ENCODE peak calls at places on chromosomes 12 and 14, in eight cellular contexts. F is breast epithelium; R is astrocyte; Y is bronchial epithelial cell; A is CD8-positive, alpha-beta T cell; N is uterus; W is Peyer's patch; B is neural progenitor cell. S is an unnamed sample.

GRCh38 chr12:94762259-94762942 is 112.0 kb upstream of the TMCC3 start:
- DNase-seq in F (no peak), R (no peak), Y (peak), A (no peak), N (no peak), W (no peak), B (no peak), S (no peak)

GRCh38 chr14:52694761-52695480 is 437 bp downstream of the ERO1A start:
- DNase-seq in F (no peak), R (peak), Y (peak), A (peak), N (no peak), W (peak), B (peak), S (no peak)

GRCh38 chr12:2752676-2753371 is 41.9 kb upstream of the FKBP4 start:
- DNase-seq in F (peak), R (peak), Y (peak), A (peak), N (peak), W (peak), B (peak), S (peak)

GRCh38 chr12:50246873-50247612 is 36.3 kb downstream of the LIMA1 start:
- DNase-seq in F (no peak), R (peak), Y (peak), A (no peak), N (peak), W (peak), B (no peak), S (peak)

GRCh38 chr12:58204086-58204485 is 262.7 kb downstream of the ATP23 start:
- DNase-seq in F (no peak), R (peak), Y (no peak), A (no peak), N (no peak), W (no peak), B (no peak), S (no peak)

GRCh38 chr12:72510772-72511171 is 238.6 kb downstream of the TRHDE start:
- DNase-seq in F (no peak), R (no peak), Y (no peak), A (no peak), N (no peak), W (no peak), B (no peak), S (no peak)

GRCh38 chr12:57242691-57243454 is 8.1 kb downstream of the STAC3 start:
- DNase-seq in F (peak), R (no peak), Y (peak), A (peak), N (no peak), W (peak), B (peak), S (no peak)

GRCh38 chr14:88005978-88006851 is 1.3 kb downstream of the GPR65 start:
- DNase-seq in F (no peak), R (peak), Y (no peak), A (peak), N (no peak), W (peak), B (no peak), S (no peak)

GRCh38 chr12:1758887-1759286 is 61.5 kb upstream of the LRTM2 start:
- DNase-seq in F (no peak), R (no peak), Y (no peak), A (no peak), N (no peak), W (no peak), B (no peak), S (no peak)

GRCh38 chr12:132345126-132345525 is 15.7 kb upstream of the GALNT9 start:
- DNase-seq in F (no peak), R (no peak), Y (no peak), A (no peak), N (no peak), W (no peak), B (no peak), S (no peak)

GRCh38 chr12:132345555-132346200 is 16.3 kb upstream of the GALNT9 start:
- DNase-seq in F (no peak), R (no peak), Y (no peak), A (no peak), N (no peak), W (no peak), B (peak), S (no peak)

GRCh38 chr12:132348176-132348575 is 18.8 kb upstream of the GALNT9 start:
- DNase-seq in F (no peak), R (no peak), Y (no peak), A (no peak), N (no peak), W (no peak), B (no peak), S (no peak)

GRCh38 chr12:132347471-132347855 is 18.1 kb upstream of the GALNT9 start:
- DNase-seq in F (no peak), R (no peak), Y (no peak), A (no peak), N (no peak), W (no peak), B (no peak), S (no peak)

DNA sequence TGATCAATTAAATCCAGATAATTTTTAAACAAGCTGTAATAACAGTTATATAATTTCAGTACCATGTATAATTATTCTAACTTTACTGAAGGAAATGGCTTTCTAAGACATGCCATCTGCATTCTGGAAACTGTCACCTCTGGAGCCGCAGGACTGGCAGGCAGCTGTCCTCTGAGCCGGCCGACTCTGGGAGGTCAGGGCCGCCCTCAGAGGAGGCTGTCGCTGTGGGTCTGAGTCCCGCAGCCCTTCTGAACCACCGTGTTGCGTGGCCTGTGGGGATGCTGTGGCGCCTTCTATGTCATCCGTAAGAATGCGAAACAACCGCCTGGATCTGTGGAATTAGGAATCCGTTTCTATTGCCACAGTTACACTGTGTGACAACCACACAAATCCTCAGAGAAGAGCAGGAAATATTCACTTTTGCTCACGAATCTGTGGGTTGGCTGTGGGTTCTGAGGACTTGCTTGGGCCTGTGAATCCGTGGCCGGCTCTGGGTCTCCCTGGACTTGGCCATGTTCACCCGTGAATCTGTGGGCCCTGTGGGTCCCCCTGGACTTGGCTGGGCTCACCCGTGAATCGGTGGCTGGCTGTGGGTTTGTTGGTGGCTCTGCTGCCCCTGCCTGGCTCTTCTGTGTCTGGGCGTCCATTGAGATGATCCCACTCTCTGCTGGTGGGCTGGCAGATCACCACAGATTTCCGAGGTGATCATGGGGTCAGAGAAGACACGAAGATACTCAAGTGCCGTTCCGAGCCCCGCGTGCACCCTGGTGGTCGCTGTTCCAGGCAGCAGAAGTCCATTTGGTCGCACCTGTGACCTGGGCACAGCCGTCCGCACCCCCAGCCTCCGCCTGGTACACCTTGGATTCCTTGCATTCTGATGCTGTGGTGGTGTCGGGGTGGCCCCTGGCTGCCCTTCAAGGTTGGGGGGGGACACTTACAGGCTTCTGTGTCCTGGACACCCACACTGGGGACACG is 17.4 kb upstream of the GALNT9 start:
- DNase-seq in F (no peak), R (no peak), Y (no peak), A (no peak), N (no peak), W (no peak), B (no peak), S (no peak)
- TF ChIP-seq CTCF in F (no peak), R (no peak), Y (no peak), A (no peak), N (no peak), W (no peak), B (no peak), S (no peak)

DNA sequence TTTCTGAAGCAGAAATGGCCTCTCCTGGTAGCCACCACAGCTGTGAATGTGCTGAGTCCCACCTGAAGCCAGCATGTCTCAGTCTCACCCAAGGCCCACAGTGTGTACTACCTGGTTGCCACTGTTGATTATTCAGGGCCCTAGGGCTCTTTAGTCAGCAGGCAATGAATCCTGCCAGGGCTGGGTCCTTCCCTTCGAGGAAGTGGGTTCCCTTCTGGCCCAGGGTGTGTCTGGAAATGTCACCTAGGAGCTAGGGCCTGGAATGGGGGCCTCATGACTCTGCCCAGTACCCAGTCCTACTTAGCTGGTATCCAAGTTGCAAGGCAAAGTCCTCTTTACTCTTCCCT is 207.4 kb downstream of the SYNE2 start:
- DNase-seq in F (no peak), R (no peak), Y (peak), A (no peak), N (no peak), W (no peak), B (no peak), S (no peak)
- H3K4me3 ChIP-seq in F (no peak), R (no peak), Y (no peak), A (no peak), N (no peak), W (no peak), B (no peak), S (no peak)

DNA sequence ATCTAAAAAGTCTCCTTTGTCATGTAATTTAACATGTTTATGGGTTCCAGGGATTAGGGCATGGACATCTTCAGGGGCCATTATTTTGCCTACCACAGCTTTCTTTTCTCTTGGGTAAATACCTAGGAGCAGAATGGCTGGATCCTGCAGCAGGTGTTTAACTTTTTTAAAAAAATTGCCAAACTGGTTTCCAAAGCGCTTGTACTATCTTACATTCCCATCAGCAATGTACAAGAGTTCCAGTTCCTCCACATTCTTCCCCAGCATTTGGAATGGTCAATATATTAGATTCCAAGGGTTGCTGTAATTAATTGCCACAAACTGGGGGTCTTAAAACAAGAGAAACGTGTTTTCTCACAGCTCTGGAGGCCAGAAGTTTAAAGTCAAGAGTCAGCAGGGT is 27.7 kb upstream of the MYL2 start:
- DNase-seq in F (no peak), R (no peak), Y (no peak), A (no peak), N (no peak), W (no peak), B (no peak), S (no peak)
- TF ChIP-seq CTCF in F (no peak), R (no peak), Y (no peak), A (no peak), N (no peak), W (no peak), B (no peak), S (no peak)

DNA sequence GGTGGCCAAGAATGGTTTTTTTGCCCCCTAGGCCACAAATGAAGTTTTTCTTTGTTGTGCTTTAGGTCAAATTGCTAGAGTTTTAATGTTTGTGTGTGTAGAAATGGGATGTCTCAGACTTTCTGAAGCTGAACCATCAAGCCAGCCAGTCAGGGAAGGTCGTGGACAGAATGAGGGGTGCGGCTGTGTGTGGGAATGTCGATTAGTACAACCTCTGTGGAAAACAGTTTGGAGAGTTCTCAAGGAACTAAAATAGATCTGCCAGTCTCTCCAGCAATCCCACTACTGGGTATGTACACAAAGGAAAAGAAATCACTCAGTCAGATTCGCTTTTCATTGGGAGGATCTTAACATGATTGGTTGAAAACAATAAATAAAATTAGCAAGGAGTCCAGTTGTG is 44.5 kb downstream of the ACACB start:
- DNase-seq in F (no peak), R (no peak), Y (no peak), A (no peak), N (no peak), W (no peak), B (no peak), S (no peak)
- H3K4me3 ChIP-seq in F (no peak), R (no peak), Y (no peak), A (no peak), N (no peak), W (no peak), B (no peak), S (no peak)